ENCODE peak calls at places on chromosomes 5 and 9, in five cellular contexts. D is neural crest cell, C is RCC 7860, A is T follicular helper cell, N is GM23248. J is an unnamed sample.

GRCh38 chr5:169626779-169627178 is 10.3 kb upstream of the DOCK2 start:
- DNase-seq in D (no peak), C (peak), A (no peak), N (peak), J (no peak)

GRCh38 chr9:131275332-131276106 is 791 bp downstream of the FAM78A start:
- DNase-seq in D (peak), C (no peak), A (no peak), N (no peak), J (no peak)

GRCh38 chr9:34986541-34987047 is 3.0 kb upstream of the DNAJB5 start:
- DNase-seq in D (peak), C (no peak), A (peak), N (peak), J (peak)

GRCh38 chr5:83724001-83724400 is 3.3 kb upstream of the HAPLN1 start:
- DNase-seq in D (no peak), C (no peak), A (no peak), N (no peak), J (no peak)

GRCh38 chr9:38066907-38067610 is 2.0 kb downstream of the SHB start:
- DNase-seq in D (no peak), C (no peak), A (no peak), N (peak), J (no peak)

GRCh38 chr5:33781286-33781685 is 110.5 kb downstream of the ADAMTS12 start:
- DNase-seq in D (no peak), C (no peak), A (no peak), N (peak), J (no peak)

GRCh38 chr9:127370651-127371648 is 26.0 kb upstream of the SLC2A8 start:
- DNase-seq in D (no peak), C (no peak), A (no peak), N (no peak), J (no peak)

GRCh38 chr5:74538206-74538661 is 102.3 kb downstream of the ENC1 start:
- DNase-seq in D (no peak), C (no peak), A (no peak), N (peak), J (no peak)

GRCh38 chr5:62284946-62285891 is 20.8 kb upstream of the KIF2A start:
- DNase-seq in D (no peak), C (no peak), A (no peak), N (no peak), J (no peak)

GRCh38 chr5:155926011-155926410 is 401.0 kb upstream of the SGCD start:
- DNase-seq in D (no peak), C (peak), A (no peak), N (peak), J (no peak)